ENCODE peak calls at places on chromosome 1, in six cellular contexts. B is activated T-cell treated with anti-CD3 and anti-CD28 coated beads, Interleukin-2, amount 50 U/mL, for 48 hours; X is ELF-1; Z is HEK293T; N is cardiac fibroblast; A is A549. L is an unnamed sample.

GRCh38 chr1:95642035-95642434 is 408.0 kb downstream of the RWDD3 start:
- DNase-seq in B (no peak), X (no peak), Z (no peak), N (no peak), A (no peak), L (no peak)

GRCh38 chr1:36093226-36093625 is 4.5 kb downstream of the ADPRS start:
- DNase-seq in B (no peak), X (no peak), Z (no peak), N (no peak), A (no peak), L (no peak)

GRCh38 chr1:8075511-8076051 is 49.5 kb upstream of the ERRFI1 start:
- DNase-seq in B (no peak), X (peak; percentile 51), Z (no peak), N (peak; percentile 55), A (peak; percentile 72), L (no peak)

GRCh38 chr1:14071581-14071980 is 371.6 kb downstream of the PRDM2 start:
- DNase-seq in B (no peak), X (no peak), Z (no peak), N (no peak), A (no peak), L (no peak)

GRCh38 chr1:15453773-15454172 is 2.8 kb upstream of the CELA2A start:
- DNase-seq in B (no peak), X (peak; percentile 41), Z (no peak), N (no peak), A (no peak), L (no peak)

GRCh38 chr1:234896477-234897364 is 231.9 kb downstream of the TOMM20 start:
- DNase-seq in B (no peak), X (no peak), Z (no peak), N (no peak), A (no peak), L (no peak)

GRCh38 chr1:165876121-165876520 is 48.7 kb downstream of the UCK2 start:
- DNase-seq in B (no peak), X (no peak), Z (no peak), N (no peak), A (no peak), L (no peak)

GRCh38 chr1:203408485-203409229 is 57.7 kb upstream of the FMOD start:
- DNase-seq in B (no peak), X (no peak), Z (no peak), N (peak; percentile 64), A (peak; percentile 7), L (no peak)

GRCh38 chr1:903721-904270 is 19.9 kb upstream of the SAMD11 start:
- DNase-seq in B (no peak), X (no peak), Z (no peak), N (no peak), A (no peak), L (no peak)

GRCh38 chr1:62782197-62782886 is 1.6 kb upstream of the ATG4C start:
- DNase-seq in B (no peak), X (no peak), Z (no peak), N (peak; percentile 85), A (no peak), L (no peak)

GRCh38 chr1:205672395-205672889 is 7.9 kb downstream of the SLC45A3 start:
- DNase-seq in B (no peak), X (no peak), Z (no peak), N (no peak), A (no peak), L (no peak)

GRCh38 chr1:18928406-18928805 is 26.1 kb upstream of the ALDH4A1 start:
- DNase-seq in B (no peak), X (no peak), Z (no peak), N (no peak), A (no peak), L (no peak)

GRCh38 chr1:24903560-24903954 is 26.5 kb downstream of the RUNX3 start:
- DNase-seq in B (no peak), X (no peak), Z (no peak), N (no peak), A (no peak), L (no peak)

GRCh38 chr1:91920001-91920400 is 29.2 kb upstream of the BRDT start:
- DNase-seq in B (no peak), X (no peak), Z (no peak), N (no peak), A (no peak), L (no peak)

GRCh38 chr1:216303690-216304089 is 119.6 kb downstream of the USH2A start:
- DNase-seq in B (no peak), X (no peak), Z (no peak), N (no peak), A (no peak), L (no peak)

GRCh38 chr1:61253912-61254628 is 171.7 kb downstream of the NFIA start:
- DNase-seq in B (no peak), X (no peak), Z (no peak), N (peak; percentile 66), A (no peak), L (no peak)

GRCh38 chr1:170790651-170791071 is 126.7 kb downstream of the PRRX1 start:
- DNase-seq in B (no peak), X (no peak), Z (no peak), N (peak; percentile 85), A (no peak), L (no peak)

GRCh38 chr1:205913451-205914204 is 29.6 kb downstream of the SLC26A9 start:
- DNase-seq in B (no peak), X (no peak), Z (no peak), N (no peak), A (peak; percentile 41), L (no peak)

GRCh38 chr1:119475866-119476439 is 31.1 kb upstream of the HSD3B1 start:
- DNase-seq in B (peak; percentile 41), X (peak; percentile 87), Z (peak; percentile 85), N (peak; percentile 45), A (peak; percentile 53), L (peak; percentile 50)

GRCh38 chr1:228289996-228290881 is 82.4 kb downstream of the OBSCN start:
- DNase-seq in B (no peak), X (no peak), Z (no peak), N (no peak), A (no peak), L (peak; percentile 85)

GRCh38 chr1:206012086-206012859 is 9.1 kb upstream of the RAB7B start:
- DNase-seq in B (peak; percentile 43), X (no peak), Z (no peak), N (no peak), A (no peak), L (no peak)

GRCh38 chr1:159939603-159940002 is 5.8 kb downstream of the IGSF9 start:
- DNase-seq in B (no peak), X (no peak), Z (no peak), N (no peak), A (no peak), L (no peak)

GRCh38 chr1:204258213-204259115 is 44.7 kb upstream of the GOLT1A start:
- DNase-seq in B (peak; percentile 57), X (peak; percentile 84), Z (peak; percentile 92), N (peak; percentile 54), A (peak; percentile 74), L (peak; percentile 79)

GRCh38 chr1:207327994-207328393 is 6.5 kb downstream of the CD55 start:
- DNase-seq in B (no peak), X (no peak), Z (no peak), N (peak; percentile 77), A (no peak), L (no peak)

GRCh38 chr1:152036316-152037216 is at the start of gene S100A11:
- DNase-seq in B (peak; percentile 88), X (peak; percentile 86), Z (peak; percentile 82), N (peak; percentile 89), A (peak; percentile 88), L (peak; percentile 93)

GRCh38 chr1:149884433-149885363 is 14.7 kb upstream of the BOLA1 start:
- DNase-seq in B (peak; percentile 17), X (no peak), Z (no peak), N (peak; percentile 51), A (peak; percentile 55), L (peak; percentile 28)

GRCh38 chr1:1873186-1873585 is 17.7 kb downstream of the GNB1 start:
- DNase-seq in B (no peak), X (no peak), Z (no peak), N (no peak), A (no peak), L (no peak)

GRCh38 chr1:153771241-153771640 is 4.0 kb upstream of the SLC27A3 start:
- DNase-seq in B (no peak), X (no peak), Z (no peak), N (no peak), A (no peak), L (no peak)

GRCh38 chr1:213120386-213120785 is 69.3 kb downstream of the RPS6KC1 start:
- DNase-seq in B (no peak), X (no peak), Z (no peak), N (peak; percentile 40), A (no peak), L (no peak)

GRCh38 chr1:237861944-237862343 is 28.8 kb downstream of the ZP4 start:
- DNase-seq in B (no peak), X (no peak), Z (no peak), N (no peak), A (no peak), L (no peak)

GRCh38 chr1:232627645-232628334 is 2.1 kb downstream of the SIPA1L2 start:
- DNase-seq in B (no peak), X (no peak), Z (no peak), N (peak; percentile 42), A (peak; percentile 72), L (peak; percentile 35)

GRCh38 chr1:35674111-35674510 is 32.8 kb upstream of the PSMB2 start:
- DNase-seq in B (no peak), X (no peak), Z (no peak), N (no peak), A (no peak), L (peak; percentile 61)